ENCODE peak calls at places on chromosomes 3 and 15, in four cellular contexts. G, E, U and S are unnamed samples.

GRCh38 chr3:145898487-145898886 is 262.5 kb downstream of the PLOD2 start:
- DNase-seq in G (no peak), E (no peak), U (no peak), S (no peak)

GRCh38 chr15:57922780-57923179 is 142.7 kb downstream of the ALDH1A2 start:
- DNase-seq in G (peak), E (no peak), U (no peak), S (peak)

GRCh38 chr15:31843426-31844055 is 186.8 kb upstream of the CHRNA7 start:
- DNase-seq in G (no peak), E (no peak), U (no peak), S (peak)

GRCh38 chr3:14153663-14154062 is 24.7 kb downstream of the XPC start:
- DNase-seq in G (no peak), E (no peak), U (no peak), S (no peak)

GRCh38 chr3:134423153-134423552 is 48.9 kb upstream of the AMOTL2 start:
- DNase-seq in G (no peak), E (peak), U (no peak), S (peak)

GRCh38 chr3:69086133-69086722 is 1.5 kb downstream of the ARL6IP5 start:
- DNase-seq in G (peak), E (peak), U (peak), S (peak)

GRCh38 chr3:18114894-18115293 is 310.2 kb downstream of the SATB1 start:
- DNase-seq in G (no peak), E (no peak), U (no peak), S (no peak)

GRCh38 chr3:48935530-48935929 is 16.9 kb downstream of the ARIH2 start:
- DNase-seq in G (no peak), E (no peak), U (no peak), S (no peak)

GRCh38 chr3:46935168-46935858 is 41.2 kb downstream of the CCDC12 start:
- DNase-seq in G (peak), E (peak), U (no peak), S (peak)

GRCh38 chr3:108718454-108718853 is 38.8 kb downstream of the RETNLB start:
- DNase-seq in G (no peak), E (no peak), U (no peak), S (no peak)

GRCh38 chr3:49165771-49166751 is at the start of gene CCDC71:
- DNase-seq in G (peak), E (peak), U (peak), S (peak)

GRCh38 chr3:77546246-77546645 is 506.3 kb downstream of the ROBO2 start:
- DNase-seq in G (no peak), E (no peak), U (no peak), S (no peak)

GRCh38 chr3:102229062-102229655 is 205.7 kb upstream of the ZPLD1 start:
- DNase-seq in G (peak), E (peak), U (peak), S (peak)

GRCh38 chr15:31270767-31271166 is 55.9 kb upstream of the KLF13 start:
- DNase-seq in G (no peak), E (no peak), U (no peak), S (no peak)

GRCh38 chr15:74901612-74902063 is 5.0 kb downstream of the FAM219B start:
- DNase-seq in G (peak), E (peak), U (peak), S (peak)

GRCh38 chr3:169954142-169954756 is 12.4 kb upstream of the SEC62 start:
- DNase-seq in G (no peak), E (no peak), U (peak), S (no peak)

GRCh38 chr3:195870442-195870841 is 37.9 kb downstream of the TNK2 start:
- DNase-seq in G (peak), E (peak), U (no peak), S (no peak)

GRCh38 chr15:66747223-66747622 is 45.2 kb downstream of the SMAD6 start:
- DNase-seq in G (no peak), E (no peak), U (no peak), S (no peak)

GRCh38 chr3:126126292-126126691 is 42.4 kb upstream of the SLC41A3 start:
- DNase-seq in G (no peak), E (no peak), U (no peak), S (no peak)

GRCh38 chr15:67882487-67883227 is 42.8 kb upstream of the RNU6-1 start:
- DNase-seq in G (no peak), E (no peak), U (no peak), S (no peak)

GRCh38 chr15:74858366-74858735 is 14.8 kb downstream of the SCAMP2 start:
- DNase-seq in G (no peak), E (no peak), U (no peak), S (peak)

GRCh38 chr3:60434945-60435344 is 816.3 kb downstream of the FHIT start:
- DNase-seq in G (no peak), E (no peak), U (no peak), S (no peak)

GRCh38 chr3:71163216-71163918 is 420.2 kb downstream of the FOXP1 start:
- DNase-seq in G (no peak), E (no peak), U (no peak), S (no peak)

GRCh38 chr15:33710746-33711145 is 257.6 kb upstream of the CHRM5 start:
- DNase-seq in G (no peak), E (no peak), U (no peak), S (no peak)

GRCh38 chr3:119657887-119658702 is 2.3 kb downstream of the POPDC2 start:
- DNase-seq in G (no peak), E (no peak), U (no peak), S (no peak)

GRCh38 chr15:75238150-75238549 is 20.0 kb upstream of the GOLGA6C start:
- DNase-seq in G (no peak), E (no peak), U (no peak), S (no peak)

GRCh38 chr3:54653456-54654195 is 274.2 kb downstream of the LRTM1 start:
- DNase-seq in G (no peak), E (no peak), U (no peak), S (no peak)

GRCh38 chr3:126886217-126886616 is 96.7 kb upstream of the PLXNA1 start:
- DNase-seq in G (no peak), E (no peak), U (no peak), S (no peak)

GRCh38 chr15:62994975-62995730 is 47.4 kb upstream of the TPM1 start:
- DNase-seq in G (no peak), E (peak), U (no peak), S (no peak)

GRCh38 chr15:73139416-73140082 is 87.3 kb downstream of the NEO1 start:
- DNase-seq in G (no peak), E (peak), U (no peak), S (no peak)

GRCh38 chr3:52093751-52094525 is 37.6 kb upstream of the DUSP7 start:
- DNase-seq in G (no peak), E (peak), U (no peak), S (peak)

GRCh38 chr3:114878119-114878839 is 268.8 kb downstream of the ZBTB20 start:
- DNase-seq in G (no peak), E (peak), U (no peak), S (peak)

GRCh38 chr15:40065166-40065565 is 26.2 kb upstream of the SRP14 start:
- DNase-seq in G (no peak), E (no peak), U (no peak), S (peak)

GRCh38 chr3:42745291-42745745 is 27.7 kb downstream of the CCDC13 start:
- DNase-seq in G (no peak), E (no peak), U (no peak), S (no peak)

GRCh38 chr3:3081659-3082546 is 28.3 kb downstream of the IL5RA start:
- DNase-seq in G (no peak), E (no peak), U (no peak), S (no peak)

GRCh38 chr3:36077320-36077719 is 303.0 kb upstream of the STAC start:
- DNase-seq in G (no peak), E (no peak), U (no peak), S (no peak)